ENCODE peak calls at places on chromosome 7, in ten cellular contexts. M, T, C, V, A, Q, X, N, H and J are unnamed samples.

GRCh38 chr7:29265208-29265923 is 70.8 kb downstream of the CHN2 start:
- DNase-seq in C (no peak), M (no peak), H (no peak), N (no peak), T (no peak), Q (no peak), V (no peak), X (no peak), A (no peak), J (no peak)

GRCh38 chr7:123229426-123229825 is 29.7 kb upstream of the SLC13A1 start:
- DNase-seq in H (no peak), A (no peak), C (no peak), X (no peak), V (no peak), Q (no peak), N (no peak), M (no peak), T (no peak), J (no peak)

GRCh38 chr7:80259-81236 is 111.8 kb upstream of the FAM20C start:
- DNase-seq in H (peak; percentile 24), V (no peak), C (no peak), N (no peak), Q (no peak), A (no peak), M (no peak), T (no peak), X (no peak), J (no peak)

GRCh38 chr7:128777156-128778123 is 1.8 kb upstream of the OPN1SW start:
- DNase-seq in T (no peak), N (no peak), H (no peak), M (no peak), Q (no peak), X (peak; percentile 45), A (no peak), V (no peak), C (no peak), J (no peak)

GRCh38 chr7:974172-974571 is 1.2 kb downstream of the COX19 start:
- DNase-seq in X (no peak), N (no peak), C (no peak), H (no peak), M (no peak), V (no peak), T (no peak), A (no peak), Q (no peak), J (no peak)

GRCh38 chr7:91940171-91940570 is 491 bp upstream of the AKAP9 start:
- DNase-seq in V (no peak), X (peak; percentile 14), M (no peak), T (no peak), N (peak; percentile 29), H (no peak), A (peak; percentile 19), C (no peak), Q (peak; percentile 70), J (peak; percentile 11)

GRCh38 chr7:111852081-111852480 is 289.8 kb upstream of the IMMP2L start:
- DNase-seq in H (no peak), T (no peak), Q (peak; percentile 41), N (no peak), X (no peak), V (no peak), A (no peak), M (no peak), C (no peak), J (no peak)

GRCh38 chr7:51298912-51299311 is 17.7 kb downstream of the COBL start:
- DNase-seq in C (no peak), A (no peak), T (no peak), Q (no peak), H (no peak), N (no peak), X (no peak), M (no peak), V (no peak), J (no peak)

GRCh38 chr7:29007127-29007526 is 49.0 kb upstream of the TRIL start:
- DNase-seq in M (no peak), Q (no peak), T (no peak), A (no peak), V (no peak), X (no peak), N (no peak), C (no peak), H (no peak), J (no peak)

GRCh38 chr7:50696810-50697582 is 85.7 kb downstream of the GRB10 start:
- DNase-seq in T (peak; percentile 8), N (no peak), X (peak; percentile 32), V (peak; percentile 49), Q (peak; percentile 54), A (no peak), H (no peak), M (no peak), C (no peak), J (no peak)

GRCh38 chr7:156823441-156823840 is 69.5 kb downstream of the LMBR1 start:
- DNase-seq in Q (no peak), M (no peak), A (no peak), N (no peak), H (no peak), V (peak; percentile 29), C (no peak), X (no peak), T (no peak), J (no peak)

GRCh38 chr7:156819733-156820295 is 73.2 kb downstream of the LMBR1 start:
- DNase-seq in C (no peak), V (no peak), A (no peak), T (no peak), Q (no peak), H (no peak), X (no peak), M (no peak), N (peak; percentile 36), J (no peak)

GRCh38 chr7:156816943-156817572 is 75.9 kb downstream of the LMBR1 start:
- DNase-seq in M (no peak), Q (no peak), T (no peak), N (no peak), V (no peak), H (no peak), X (peak; percentile 10), A (no peak), C (no peak), J (no peak)

GRCh38 chr7:156818133-156818532 is 74.8 kb downstream of the LMBR1 start:
- DNase-seq in Q (no peak), X (peak; percentile 58), C (no peak), N (no peak), A (no peak), M (no peak), V (no peak), T (no peak), H (no peak), J (no peak)

GRCh38 chr7:156820445-156821063 is 72.4 kb downstream of the LMBR1 start:
- DNase-seq in V (no peak), H (no peak), C (no peak), X (no peak), M (no peak), N (no peak), T (no peak), Q (peak; percentile 63), A (no peak), J (no peak)
- TF ChIP-seq CTCF in V (no peak), H (no peak), C (peak; percentile 44), X (peak; percentile 16), M (no peak), N (peak; percentile 57), T (peak; percentile 6), Q (peak; percentile 56), A (no peak), J (no peak)

DNA sequence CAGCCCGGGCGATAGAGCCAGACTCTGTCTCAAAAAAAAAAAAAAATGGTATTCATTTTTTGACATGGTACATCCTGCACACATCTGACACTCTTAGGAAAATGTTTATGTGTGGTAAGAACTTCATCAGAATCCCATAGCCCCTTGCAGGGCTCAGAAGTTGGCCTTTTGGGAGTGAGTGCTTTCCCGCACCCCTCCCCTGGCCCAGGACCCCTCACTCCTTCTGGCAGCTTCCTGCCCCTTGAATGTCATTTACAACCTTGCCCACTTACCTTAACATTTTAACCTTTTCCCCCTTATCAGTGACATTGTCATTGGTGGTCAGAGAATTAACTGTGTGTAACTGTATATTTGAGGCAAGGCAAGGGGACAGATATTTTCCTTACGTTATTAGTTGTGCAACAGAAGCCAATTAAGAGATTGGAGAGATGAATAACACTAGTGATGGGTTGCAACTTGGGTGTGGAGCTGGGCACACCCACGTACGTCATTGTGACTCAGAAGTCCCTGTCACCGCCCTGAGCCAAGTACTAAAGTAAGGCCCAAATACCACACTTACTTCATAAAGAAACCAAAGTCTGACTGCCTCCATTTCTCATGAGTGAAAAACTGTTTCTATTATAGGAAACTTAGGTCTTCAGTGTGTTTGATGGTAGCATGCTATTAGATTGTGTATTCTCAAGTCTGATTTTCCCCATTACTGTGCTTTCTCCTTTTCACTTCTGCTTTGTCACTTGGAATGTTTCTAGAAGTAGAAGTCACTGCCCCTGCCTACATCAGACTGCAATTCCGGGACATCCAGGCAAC is 31.6 kb downstream of the OGDH start:
- DNase-seq in X (no peak), M (no peak), V (peak; percentile 72), T (peak; percentile 91), Q (no peak), A (peak; percentile 77), N (peak; percentile 39), H (peak; percentile 62), C (peak; percentile 86), J (no peak)
- TF ChIP-seq POLR2AphosphoS5 in X (no peak), M (no peak), V (no peak), T (peak; percentile 65), Q (no peak), A (peak; percentile 68), N (no peak), H (peak; percentile 56), C (peak; percentile 37), J (no peak)

GRCh38 chr7:70771447-70771846 is 360.5 kb upstream of the GALNT17 start:
- DNase-seq in A (no peak), X (no peak), T (no peak), Q (peak; percentile 57), C (no peak), N (no peak), V (no peak), M (no peak), H (no peak), J (no peak)
- TF ChIP-seq CTCF in A (no peak), X (no peak), T (no peak), Q (no peak), C (no peak), N (no peak), V (no peak), M (no peak), H (no peak), J (no peak)

GRCh38 chr7:150376560-150376959 is 2.6 kb upstream of the ZNF775 start:
- DNase-seq in A (no peak), X (no peak), Q (no peak), N (no peak), C (no peak), T (no peak), V (no peak), H (no peak), M (no peak), J (no peak)
- TF ChIP-seq POLR2AphosphoS5 in A (no peak), X (no peak), Q (no peak), N (no peak), C (no peak), T (no peak), V (peak; percentile 13), H (no peak), M (no peak), J (no peak)

GRCh38 chr7:140674899-140675701 is 2.4 kb downstream of the ADCK2 start:
- DNase-seq in V (no peak), H (no peak), Q (peak; percentile 75), N (peak; percentile 70), A (peak; percentile 7), X (peak; percentile 34), T (peak; percentile 27), M (no peak), C (no peak), J (no peak)
- TF ChIP-seq CTCF in V (no peak), H (no peak), Q (peak; percentile 94), N (peak; percentile 92), A (peak; percentile 21), X (peak; percentile 78), T (peak; percentile 54), M (no peak), C (peak; percentile 50), J (no peak)